ENCODE peak calls at places on chromosomes 3 and 15, in four cellular contexts. C is HepG2, V is H1, S is K562. O is an unnamed sample.

GRCh38 chr3:190446492-190447301 is 3.0 kb downstream of the TMEM207 start:
- DNase-seq in C (no peak), V (no peak), S (no peak), O (no peak)

GRCh38 chr3:163043074-163043473 is 1546.5 kb downstream of the OTOL1 start:
- DNase-seq in C (peak; percentile 25), V (no peak), S (no peak), O (peak; percentile 11)

GRCh38 chr3:189714991-189715961 is 84.1 kb downstream of the TP63 start:
- DNase-seq in C (no peak), V (no peak), S (no peak), O (no peak)

GRCh38 chr3:113838631-113839209 is at the start of gene GRAMD1C:
- DNase-seq in C (peak; percentile 72), V (peak; percentile 72), S (peak; percentile 68), O (peak; percentile 90)

GRCh38 chr15:25345943-25346342 is 92.9 kb downstream of the UBE3A start:
- DNase-seq in C (peak; percentile 14), V (peak; percentile 15), S (no peak), O (peak; percentile 41)

GRCh38 chr15:37765809-37766208 is 168.6 kb upstream of the TMCO5A start:
- DNase-seq in C (no peak), V (no peak), S (no peak), O (no peak)

GRCh38 chr3:15974647-15975046 is 176.9 kb upstream of the ANKRD28 start:
- DNase-seq in C (no peak), V (peak; percentile 31), S (peak; percentile 26), O (peak; percentile 78)

GRCh38 chr3:14929310-14930070 is 17.9 kb upstream of the NR2C2 start:
- DNase-seq in C (no peak), V (no peak), S (no peak), O (no peak)

GRCh38 chr3:4770561-4770960 is 208.7 kb upstream of the BHLHE40 start:
- DNase-seq in C (no peak), V (no peak), S (no peak), O (no peak)

GRCh38 chr15:31357148-31357547 is 30.5 kb downstream of the KLF13 start:
- DNase-seq in C (no peak), V (no peak), S (no peak), O (no peak)

GRCh38 chr15:39747326-39747725 is 35.3 kb downstream of the FSIP1 start:
- DNase-seq in C (no peak), V (no peak), S (no peak), O (no peak)

DNA sequence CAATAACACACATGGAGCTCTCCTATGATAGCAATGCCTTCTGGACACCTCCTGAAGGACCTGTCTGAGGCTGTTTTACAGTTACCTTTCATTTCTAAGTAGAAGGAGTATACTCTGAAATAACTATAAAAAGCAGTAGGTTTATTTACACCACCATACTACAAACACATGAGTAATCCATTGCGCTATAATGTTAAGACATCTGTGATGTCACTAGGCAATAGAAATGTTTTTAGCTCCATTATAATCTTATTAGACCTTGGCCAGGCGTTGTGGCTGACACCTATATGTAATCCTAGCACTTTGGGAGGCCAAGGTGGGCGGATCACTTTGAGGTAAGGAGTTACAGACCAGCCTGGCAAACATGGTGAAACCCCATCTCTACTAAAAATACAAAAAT is 24.7 kb downstream of the PXK start:
- DNase-seq in C (no peak), V (no peak), S (no peak), O (no peak)
- TF ChIP-seq ATF2 in C (no peak), V (no peak), S (no peak), O (no peak)

DNA sequence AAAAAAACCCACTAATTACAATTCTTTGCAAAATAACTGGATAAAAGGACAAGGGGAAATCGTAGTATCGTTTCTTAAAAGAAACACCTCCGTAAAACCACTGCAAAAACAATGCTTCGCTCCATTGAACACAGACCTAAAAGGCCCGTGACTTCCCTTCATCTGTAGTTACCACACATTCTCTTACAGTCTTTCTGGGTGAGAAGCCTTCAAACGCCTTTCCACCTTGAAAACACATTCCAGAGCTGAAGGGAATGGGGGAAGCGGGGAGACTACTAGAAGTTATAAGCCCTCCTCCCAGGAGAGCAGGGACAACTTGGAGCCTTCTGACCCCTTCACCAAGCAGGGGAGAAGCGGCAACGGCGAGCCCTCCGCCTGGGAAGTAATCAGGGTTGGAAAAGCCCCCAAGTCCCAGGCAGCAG is 544 bp downstream of the SECISBP2L start:
- DNase-seq in C (peak; percentile 28), V (no peak), S (no peak), O (no peak)
- TF ChIP-seq JUN in C (no peak), V (no peak), S (no peak), O (no peak)

GRCh38 chr15:88241461-88241860 is 15.1 kb downstream of the NTRK3 start:
- DNase-seq in C (no peak), V (no peak), S (no peak), O (no peak)

GRCh38 chr15:88243156-88243555 is 13.4 kb downstream of the NTRK3 start:
- DNase-seq in C (no peak), V (no peak), S (no peak), O (no peak)

GRCh38 chr15:88246081-88246480 is 10.5 kb downstream of the NTRK3 start:
- DNase-seq in C (no peak), V (no peak), S (no peak), O (no peak)

GRCh38 chr15:88242586-88242985 is 14.0 kb downstream of the NTRK3 start:
- DNase-seq in C (no peak), V (no peak), S (no peak), O (no peak)

GRCh38 chr15:88243895-88244787 is 12.4 kb downstream of the NTRK3 start:
- DNase-seq in C (peak; percentile 28), V (no peak), S (peak; percentile 67), O (peak; percentile 37)
- TF ChIP-seq ATF2 in C (no peak), V (no peak), S (no peak), O (no peak)

GRCh38 chr15:69338535-69339213 is 40.0 kb downstream of the PAQR5 start:
- DNase-seq in C (no peak), V (no peak), S (no peak), O (no peak)

GRCh38 chr15:69342460-69343076 is 43.9 kb downstream of the PAQR5 start:
- DNase-seq in C (no peak), V (no peak), S (no peak), O (no peak)

GRCh38 chr15:69341356-69341755 is 42.6 kb downstream of the PAQR5 start:
- DNase-seq in C (no peak), V (no peak), S (no peak), O (no peak)

GRCh38 chr15:69343133-69343532 is 44.4 kb downstream of the PAQR5 start:
- DNase-seq in C (no peak), V (no peak), S (no peak), O (no peak)

DNA sequence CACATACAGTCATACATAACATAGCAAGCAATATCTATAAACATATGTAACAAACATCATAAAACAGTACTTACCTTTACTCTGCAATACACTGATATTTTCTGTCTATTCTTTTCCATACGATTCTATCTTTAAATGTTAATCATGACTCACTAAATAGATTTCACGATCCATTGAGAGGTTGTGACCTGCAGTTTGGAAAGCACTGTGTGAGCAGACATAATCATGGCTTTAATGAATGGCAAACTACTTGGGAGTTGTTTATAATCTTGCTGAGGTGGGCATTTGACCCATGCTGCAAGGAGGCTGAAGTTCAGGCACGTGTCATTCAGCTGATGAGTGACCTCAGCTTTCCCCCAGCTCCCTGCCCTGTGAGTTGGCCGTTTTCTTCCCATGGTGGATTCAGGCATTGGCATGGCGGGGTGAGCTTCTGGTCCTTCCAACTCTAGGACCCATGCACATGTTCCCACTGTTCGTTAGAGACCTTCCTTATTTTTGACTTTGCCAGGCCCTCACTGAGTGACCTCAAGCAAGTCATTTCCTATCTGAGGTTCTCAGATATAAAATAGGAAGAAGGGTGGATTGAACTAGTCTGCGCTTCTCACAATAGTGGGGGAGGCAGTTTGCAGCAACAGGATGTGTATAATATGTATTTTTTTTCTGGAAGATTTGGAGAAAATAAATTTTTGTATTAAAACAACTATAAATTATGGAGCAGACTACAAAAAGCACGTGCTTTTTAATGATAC is 41.7 kb downstream of the PAQR5 start:
- DNase-seq in C (no peak), V (no peak), S (no peak), O (no peak)
- TF ChIP-seq JUN in C (no peak), V (no peak), S (no peak), O (no peak)

GRCh38 chr3:187975571-187976360 is 178.2 kb upstream of the LPP start:
- DNase-seq in C (no peak), V (no peak), S (no peak), O (no peak)

GRCh38 chr3:187976361-187976900 is 177.5 kb upstream of the LPP start:
- DNase-seq in C (no peak), V (no peak), S (no peak), O (no peak)

GRCh38 chr3:187972454-187972853 is 181.5 kb upstream of the LPP start:
- DNase-seq in C (no peak), V (no peak), S (no peak), O (no peak)

GRCh38 chr3:187974857-187975257 is 179.1 kb upstream of the LPP start:
- DNase-seq in C (no peak), V (no peak), S (no peak), O (no peak)

GRCh38 chr3:187973977-187974856 is 179.7 kb upstream of the LPP start:
- DNase-seq in C (no peak), V (no peak), S (no peak), O (no peak)
- TF ChIP-seq ATF2 in C (no peak), V (no peak), S (no peak), O (no peak)

GRCh38 chr3:39850707-39851014 is 41.3 kb downstream of the MYRIP start:
- DNase-seq in C (no peak), V (no peak), S (no peak), O (no peak)
- TF ChIP-seq JUN in C (no peak), V (no peak), S (no peak), O (no peak)

GRCh38 chr3:174408310-174408709 is 450.8 kb upstream of the NAALADL2 start:
- DNase-seq in C (no peak), V (no peak), S (no peak), O (no peak)
- TF ChIP-seq ATF2 in C (no peak), V (no peak), S (no peak), O (no peak)

GRCh38 chr3:143895805-143896204 is 47.5 kb upstream of the SLC9A9 start:
- DNase-seq in C (no peak), V (no peak), S (peak; percentile 14), O (no peak)
- TF ChIP-seq JUN in C (no peak), V (no peak), S (no peak), O (no peak)

O was measured in WTC11.